ENCODE peak calls at places on chromosome 20, in seven cellular contexts. One of them, this sample, is unnamed.

GRCh38 chr20:48474022-48474421 is 353.8 kb downstream of the PREX1 start:
- DNase-seq in CD8-positive, alpha-beta T cell: no peak
- DNase-seq in aorta: no peak
- DNase-seq in HCT116: no peak
- DNase-seq in IMR-90: no peak
- DNase-seq in dorsolateral prefrontal cortex: no peak
- DNase-seq in HL-60: no peak
- DNase-seq in this sample: no peak

GRCh38 chr20:47274449-47275108 is 81.9 kb downstream of the ZMYND8 start:
- DNase-seq in CD8-positive, alpha-beta T cell: no peak
- DNase-seq in aorta: no peak
- DNase-seq in HCT116: peak; percentile 67
- DNase-seq in IMR-90: peak; percentile 97
- DNase-seq in dorsolateral prefrontal cortex: no peak
- DNase-seq in HL-60: no peak
- DNase-seq in this sample: no peak

GRCh38 chr20:1934578-1935573 is 39.7 kb downstream of the SIRPA start:
- DNase-seq in CD8-positive, alpha-beta T cell: no peak
- DNase-seq in aorta: peak; percentile 93
- DNase-seq in HCT116: no peak
- DNase-seq in IMR-90: peak; percentile 78
- DNase-seq in dorsolateral prefrontal cortex: peak; percentile 44
- DNase-seq in HL-60: peak; percentile 74
- DNase-seq in this sample: peak; percentile 54

GRCh38 chr20:31566658-31567379 is 38.3 kb upstream of the ID1 start:
- DNase-seq in CD8-positive, alpha-beta T cell: no peak
- DNase-seq in aorta: no peak
- DNase-seq in HCT116: peak; percentile 75
- DNase-seq in IMR-90: no peak
- DNase-seq in dorsolateral prefrontal cortex: no peak
- DNase-seq in HL-60: no peak
- DNase-seq in this sample: no peak

GRCh38 chr20:13274311-13274965 is 53.4 kb downstream of the ISM1 start:
- DNase-seq in CD8-positive, alpha-beta T cell: no peak
- DNase-seq in aorta: no peak
- DNase-seq in HCT116: no peak
- DNase-seq in IMR-90: no peak
- DNase-seq in dorsolateral prefrontal cortex: no peak
- DNase-seq in HL-60: no peak
- DNase-seq in this sample: no peak

GRCh38 chr20:53959849-53960585 is 110.4 kb downstream of the BCAS1 start:
- DNase-seq in CD8-positive, alpha-beta T cell: no peak
- DNase-seq in aorta: no peak
- DNase-seq in HCT116: no peak
- DNase-seq in IMR-90: no peak
- DNase-seq in dorsolateral prefrontal cortex: no peak
- DNase-seq in HL-60: no peak
- DNase-seq in this sample: no peak

GRCh38 chr20:59805266-59805665 is 128.2 kb downstream of the SYCP2 start:
- DNase-seq in CD8-positive, alpha-beta T cell: no peak
- DNase-seq in aorta: no peak
- DNase-seq in HCT116: no peak
- DNase-seq in IMR-90: no peak
- DNase-seq in dorsolateral prefrontal cortex: no peak
- DNase-seq in HL-60: no peak
- DNase-seq in this sample: peak; percentile 15

GRCh38 chr20:60250251-60250650 is 292.0 kb downstream of the CDH26 start:
- DNase-seq in CD8-positive, alpha-beta T cell: no peak
- DNase-seq in aorta: no peak
- DNase-seq in HCT116: no peak
- DNase-seq in IMR-90: peak; percentile 18
- DNase-seq in dorsolateral prefrontal cortex: no peak
- DNase-seq in HL-60: no peak
- DNase-seq in this sample: no peak

GRCh38 chr20:33561981-33562601 is 72.2 kb downstream of the CBFA2T2 start:
- DNase-seq in CD8-positive, alpha-beta T cell: no peak
- DNase-seq in aorta: no peak
- DNase-seq in HCT116: peak; percentile 28
- DNase-seq in IMR-90: peak; percentile 95
- DNase-seq in dorsolateral prefrontal cortex: peak; percentile 43
- DNase-seq in HL-60: no peak
- DNase-seq in this sample: peak; percentile 82

GRCh38 chr20:57364451-57364850 is 13.4 kb downstream of the RAE1 start:
- DNase-seq in CD8-positive, alpha-beta T cell: no peak
- DNase-seq in aorta: no peak
- DNase-seq in HCT116: no peak
- DNase-seq in IMR-90: no peak
- DNase-seq in dorsolateral prefrontal cortex: no peak
- DNase-seq in HL-60: no peak
- DNase-seq in this sample: no peak

GRCh38 chr20:42577193-42577592 is 612.5 kb downstream of the PTPRT start:
- DNase-seq in CD8-positive, alpha-beta T cell: no peak
- DNase-seq in aorta: no peak
- DNase-seq in HCT116: no peak
- DNase-seq in IMR-90: no peak
- DNase-seq in dorsolateral prefrontal cortex: no peak
- DNase-seq in HL-60: no peak
- DNase-seq in this sample: no peak

GRCh38 chr20:35992713-35993335 is 24.4 kb downstream of the CNBD2 start:
- DNase-seq in CD8-positive, alpha-beta T cell: peak; percentile 49
- DNase-seq in aorta: no peak
- DNase-seq in HCT116: peak; percentile 49
- DNase-seq in IMR-90: peak; percentile 58
- DNase-seq in dorsolateral prefrontal cortex: peak; percentile 43
- DNase-seq in HL-60: peak; percentile 30
- DNase-seq in this sample: peak; percentile 52

GRCh38 chr20:35001596-35002362 is 46.1 kb downstream of the MYH7B start:
- DNase-seq in CD8-positive, alpha-beta T cell: no peak
- DNase-seq in aorta: peak; percentile 70
- DNase-seq in HCT116: no peak
- DNase-seq in IMR-90: no peak
- DNase-seq in dorsolateral prefrontal cortex: no peak
- DNase-seq in HL-60: no peak
- DNase-seq in this sample: no peak

GRCh38 chr20:32438331-32438858 is 80.3 kb downstream of the ASXL1 start:
- DNase-seq in CD8-positive, alpha-beta T cell: no peak
- DNase-seq in aorta: no peak
- DNase-seq in HCT116: no peak
- DNase-seq in IMR-90: no peak
- DNase-seq in dorsolateral prefrontal cortex: no peak
- DNase-seq in HL-60: no peak
- DNase-seq in this sample: no peak

GRCh38 chr20:61292821-61293612 is 41.0 kb downstream of the CDH4 start:
- DNase-seq in CD8-positive, alpha-beta T cell: no peak
- DNase-seq in aorta: no peak
- DNase-seq in HCT116: no peak
- DNase-seq in IMR-90: no peak
- DNase-seq in dorsolateral prefrontal cortex: no peak
- DNase-seq in HL-60: no peak
- DNase-seq in this sample: no peak

GRCh38 chr20:57662028-57662312 is 41.7 kb upstream of the ZBP1 start:
- DNase-seq in CD8-positive, alpha-beta T cell: peak; percentile 3
- DNase-seq in aorta: no peak
- DNase-seq in HCT116: no peak
- DNase-seq in IMR-90: no peak
- DNase-seq in dorsolateral prefrontal cortex: no peak
- DNase-seq in HL-60: no peak
- DNase-seq in this sample: no peak

GRCh38 chr20:32474967-32475819 is 109.9 kb downstream of the NOL4L start:
- DNase-seq in CD8-positive, alpha-beta T cell: no peak
- DNase-seq in aorta: peak; percentile 94
- DNase-seq in HCT116: no peak
- DNase-seq in IMR-90: peak; percentile 91
- DNase-seq in dorsolateral prefrontal cortex: peak; percentile 63
- DNase-seq in HL-60: no peak
- DNase-seq in this sample: peak; percentile 94

GRCh38 chr20:60700728-60701127 is 551.3 kb upstream of the CDH4 start:
- DNase-seq in CD8-positive, alpha-beta T cell: no peak
- DNase-seq in aorta: no peak
- DNase-seq in HCT116: no peak
- DNase-seq in IMR-90: no peak
- DNase-seq in dorsolateral prefrontal cortex: no peak
- DNase-seq in HL-60: no peak
- DNase-seq in this sample: no peak

GRCh38 chr20:40536866-40537265 is 152.2 kb downstream of the MAFB start:
- DNase-seq in CD8-positive, alpha-beta T cell: no peak
- DNase-seq in aorta: no peak
- DNase-seq in HCT116: no peak
- DNase-seq in IMR-90: no peak
- DNase-seq in dorsolateral prefrontal cortex: no peak
- DNase-seq in HL-60: no peak
- DNase-seq in this sample: no peak

GRCh38 chr20:45343867-45344721 is 4.1 kb downstream of the SDC4 start:
- DNase-seq in CD8-positive, alpha-beta T cell: no peak
- DNase-seq in aorta: peak; percentile 89
- DNase-seq in HCT116: peak; percentile 72
- DNase-seq in IMR-90: peak; percentile 93
- DNase-seq in dorsolateral prefrontal cortex: peak; percentile 22
- DNase-seq in HL-60: no peak
- DNase-seq in this sample: peak; percentile 63

GRCh38 chr20:53872081-53872541 is 198.3 kb downstream of the BCAS1 start:
- DNase-seq in CD8-positive, alpha-beta T cell: no peak
- DNase-seq in aorta: no peak
- DNase-seq in HCT116: no peak
- DNase-seq in IMR-90: no peak
- DNase-seq in dorsolateral prefrontal cortex: no peak
- DNase-seq in HL-60: no peak
- DNase-seq in this sample: no peak

GRCh38 chr20:33790571-33790970 is 20.6 kb upstream of the CHMP4B start:
- DNase-seq in CD8-positive, alpha-beta T cell: no peak
- DNase-seq in aorta: no peak
- DNase-seq in HCT116: no peak
- DNase-seq in IMR-90: no peak
- DNase-seq in dorsolateral prefrontal cortex: no peak
- DNase-seq in HL-60: no peak
- DNase-seq in this sample: no peak

GRCh38 chr20:59561228-59561605 is 43.1 kb upstream of the PHACTR3 start:
- DNase-seq in CD8-positive, alpha-beta T cell: no peak
- DNase-seq in aorta: no peak
- DNase-seq in HCT116: no peak
- DNase-seq in IMR-90: no peak
- DNase-seq in dorsolateral prefrontal cortex: no peak
- DNase-seq in HL-60: no peak
- DNase-seq in this sample: no peak

GRCh38 chr20:33459599-33459998 is 16.0 kb upstream of the SNTA1 start:
- DNase-seq in CD8-positive, alpha-beta T cell: no peak
- DNase-seq in aorta: no peak
- DNase-seq in HCT116: no peak
- DNase-seq in IMR-90: no peak
- DNase-seq in dorsolateral prefrontal cortex: no peak
- DNase-seq in HL-60: no peak
- DNase-seq in this sample: no peak

GRCh38 chr20:54099894-54100293 is 29.5 kb upstream of the BCAS1 start:
- DNase-seq in CD8-positive, alpha-beta T cell: no peak
- DNase-seq in aorta: no peak
- DNase-seq in HCT116: no peak
- DNase-seq in IMR-90: no peak
- DNase-seq in dorsolateral prefrontal cortex: no peak
- DNase-seq in HL-60: no peak
- DNase-seq in this sample: no peak

GRCh38 chr20:6780414-6780813 is 12.9 kb downstream of the BMP2 start:
- DNase-seq in CD8-positive, alpha-beta T cell: no peak
- DNase-seq in aorta: no peak
- DNase-seq in HCT116: no peak
- DNase-seq in IMR-90: no peak
- DNase-seq in dorsolateral prefrontal cortex: no peak
- DNase-seq in HL-60: no peak
- DNase-seq in this sample: no peak

GRCh38 chr20:21246143-21246542 is 57.0 kb upstream of the XRN2 start:
- DNase-seq in CD8-positive, alpha-beta T cell: no peak
- DNase-seq in aorta: no peak
- DNase-seq in HCT116: no peak
- DNase-seq in IMR-90: no peak
- DNase-seq in dorsolateral prefrontal cortex: no peak
- DNase-seq in HL-60: no peak
- DNase-seq in this sample: no peak
- H3K27ac ChIP-seq in CD8-positive, alpha-beta T cell: no peak overlapping the region
- H3K27ac ChIP-seq in aorta: no peak overlapping the region
- H3K27ac ChIP-seq in HCT116: no peak overlapping the region
- H3K27ac ChIP-seq in IMR-90: no peak overlapping the region
- H3K27ac ChIP-seq in dorsolateral prefrontal cortex: no peak overlapping the region
- H3K27ac ChIP-seq in HL-60: no peak overlapping the region
- H3K27ac ChIP-seq in this sample: no peak overlapping the region

GRCh38 chr20:21111416-21111815 is 5.3 kb upstream of the LINC00237 start:
- DNase-seq in CD8-positive, alpha-beta T cell: no peak
- DNase-seq in aorta: no peak
- DNase-seq in HCT116: no peak
- DNase-seq in IMR-90: no peak
- DNase-seq in dorsolateral prefrontal cortex: no peak
- DNase-seq in HL-60: no peak
- DNase-seq in this sample: no peak
- H3K27me3 ChIP-seq in CD8-positive, alpha-beta T cell: peaks cover 3% of the 10 kb centered on the region
- H3K27me3 ChIP-seq in aorta: no peaks in the 10 kb centered on the region
- H3K27me3 ChIP-seq in HCT116: no peaks in the 10 kb centered on the region
- H3K27me3 ChIP-seq in IMR-90: peaks cover 38% of the 10 kb centered on the region
- H3K27me3 ChIP-seq in dorsolateral prefrontal cortex: peaks cover 6% of the 10 kb centered on the region
- H3K27me3 ChIP-seq in HL-60: peaks cover 14% of the 10 kb centered on the region
- H3K27me3 ChIP-seq in this sample: peaks cover 4% of the 10 kb centered on the region

GRCh38 chr20:50189681-50190250 is 864 bp upstream of the CEBPB start:
- DNase-seq in CD8-positive, alpha-beta T cell: peak; percentile 28
- DNase-seq in aorta: no peak
- DNase-seq in HCT116: no peak
- DNase-seq in IMR-90: no peak
- DNase-seq in dorsolateral prefrontal cortex: no peak
- DNase-seq in HL-60: no peak
- DNase-seq in this sample: peak; percentile 69
- H3K4me3 ChIP-seq in CD8-positive, alpha-beta T cell: peak overlapping the region; percentile 72
- H3K4me3 ChIP-seq in aorta: no peak overlapping the region
- H3K4me3 ChIP-seq in HCT116: peak overlapping the region; percentile 91
- H3K4me3 ChIP-seq in IMR-90: no peak overlapping the region
- H3K4me3 ChIP-seq in dorsolateral prefrontal cortex: peak overlapping the region; percentile 71
- H3K4me3 ChIP-seq in HL-60: peak overlapping the region; percentile 74
- H3K4me3 ChIP-seq in this sample: peak overlapping the region; percentile 13

DNA sequence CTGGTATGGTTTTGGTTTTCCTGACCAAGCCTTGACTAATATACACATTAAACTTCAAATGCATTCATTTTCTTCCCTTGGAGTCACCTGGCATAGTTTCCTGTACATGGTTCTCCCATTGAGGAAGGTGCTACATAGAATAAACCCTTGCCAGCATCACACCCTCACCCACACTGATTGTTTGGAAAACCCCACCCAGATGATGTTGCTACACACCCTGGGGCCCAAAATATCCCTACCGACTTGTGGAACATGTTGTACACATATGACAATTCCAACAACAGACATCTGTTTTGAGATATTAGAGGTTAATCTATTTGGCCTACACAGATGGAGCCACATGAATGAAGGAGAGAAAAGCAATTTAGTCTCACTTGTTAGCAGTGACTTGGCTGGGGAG is 606.0 kb upstream of the BTBD3 start:
- DNase-seq in CD8-positive, alpha-beta T cell: no peak
- DNase-seq in aorta: no peak
- DNase-seq in HCT116: no peak
- DNase-seq in IMR-90: no peak
- DNase-seq in dorsolateral prefrontal cortex: no peak
- DNase-seq in HL-60: no peak
- DNase-seq in this sample: no peak
- H3K27ac ChIP-seq in CD8-positive, alpha-beta T cell: no peak overlapping the region
- H3K27ac ChIP-seq in aorta: no peak overlapping the region
- H3K27ac ChIP-seq in HCT116: no peak overlapping the region
- H3K27ac ChIP-seq in IMR-90: no peak overlapping the region
- H3K27ac ChIP-seq in dorsolateral prefrontal cortex: no peak overlapping the region
- H3K27ac ChIP-seq in HL-60: no peak overlapping the region
- H3K27ac ChIP-seq in this sample: no peak overlapping the region